ENCODE peak calls at places on chromosomes 16 and 17, in eight cellular contexts. Z is activated T-cell treated with anti-CD3 and anti-CD28 coated beads, Interleukin-2, amount 50 U/mL, for 24 hours; I is esophagus squamous epithelium; V is HT-29; P is colonic mucosa; E is B cell; S is adrenal gland; D is kidney glomerular epithelial cell. Y is an unnamed sample.
A peak's percentile ranks its signal among the peaks of the same experiment; 100 is the strongest.

GRCh38 chr16:81335669-81336068 is 20.9 kb downstream of the GAN start:
- DNase-seq in E (no peak), I (no peak), V (no peak), D (no peak), Z (peak; percentile 40), P (no peak), S (peak; percentile 34), Y (no peak)

GRCh38 chr16:24255446-24256352 is at the start of gene CACNG3:
- DNase-seq in S (peak; percentile 22), V (no peak), E (no peak), P (peak; percentile 31), D (no peak), I (no peak), Z (peak; percentile 60), Y (peak; percentile 85)

GRCh38 chr17:82282239-82283207 is 9.0 kb upstream of the CSNK1D start:
- DNase-seq in E (no peak), S (no peak), I (no peak), D (no peak), Z (no peak), P (no peak), V (peak; percentile 26), Y (no peak)

GRCh38 chr17:77366558-77367245 is 225.9 kb downstream of the SEC14L1 start:
- DNase-seq in V (no peak), P (peak; percentile 66), D (peak; percentile 43), E (peak; percentile 53), I (no peak), S (peak; percentile 67), Z (no peak), Y (no peak)

GRCh38 chr16:82329504-82330192 is 159.6 kb upstream of the MPHOSPH6 start:
- DNase-seq in Z (no peak), D (no peak), V (no peak), P (no peak), E (no peak), S (no peak), I (no peak), Y (no peak)

GRCh38 chr17:43033947-43034622 is 9.1 kb downstream of the RND2 start:
- DNase-seq in D (no peak), E (no peak), S (no peak), I (no peak), V (no peak), P (no peak), Z (no peak), Y (no peak)

GRCh38 chr17:933168-934083 is 46.1 kb downstream of the NXN start:
- DNase-seq in Z (no peak), V (peak; percentile 73), I (no peak), P (no peak), D (peak; percentile 99), S (peak; percentile 50), E (no peak), Y (no peak)

GRCh38 chr16:4064950-4065352 is 51.3 kb downstream of the ADCY9 start:
- DNase-seq in S (no peak), Z (no peak), D (no peak), E (no peak), V (no peak), I (no peak), P (no peak), Y (no peak)

GRCh38 chr16:84777435-84777834 is 42.4 kb upstream of the CRISPLD2 start:
- DNase-seq in I (no peak), P (no peak), D (no peak), S (no peak), Z (no peak), V (no peak), E (no peak), Y (no peak)

GRCh38 chr16:78460428-78460827 is 361.0 kb downstream of the WWOX start:
- DNase-seq in S (no peak), P (no peak), Z (no peak), D (no peak), I (no peak), V (peak; percentile 9), E (no peak), Y (no peak)

GRCh38 chr17:28712037-28712704 is 483 bp upstream of the PROCA1 start:
- DNase-seq in V (no peak), D (no peak), S (no peak), E (peak; percentile 81), P (peak; percentile 56), I (no peak), Z (peak; percentile 79), Y (peak; percentile 87)

GRCh38 chr17:55133583-55133982 is 131.2 kb upstream of the HLF start:
- DNase-seq in E (no peak), I (no peak), P (no peak), D (no peak), Z (no peak), S (no peak), V (no peak), Y (no peak)

GRCh38 chr16:10808218-10808617 is 10.4 kb downstream of the TVP23A start:
- DNase-seq in S (no peak), D (no peak), I (no peak), Z (no peak), V (no peak), E (no peak), P (no peak), Y (no peak)

GRCh38 chr17:79513206-79513605 is 97.6 kb downstream of the RBFOX3 start:
- DNase-seq in P (no peak), E (no peak), D (no peak), V (no peak), I (no peak), S (no peak), Z (no peak), Y (no peak)

Y was measured in GM13976.